ENCODE peak calls at places on chromosomes 5 and 9, in seven cellular contexts. J, V, E, M, F, C and R are unnamed samples.

GRCh38 chr5:118875131-118875530 is 113.2 kb downstream of the DTWD2 start:
- DNase-seq in J (no peak), F (no peak), C (no peak), V (no peak), M (no peak), E (no peak), R (no peak)

GRCh38 chr5:11494340-11494739 is 409.9 kb downstream of the CTNND2 start:
- DNase-seq in F (no peak), E (no peak), C (no peak), V (no peak), M (no peak), J (no peak), R (no peak)

GRCh38 chr9:107243757-107244156 is 39.3 kb upstream of the RAD23B start:
- DNase-seq in V (no peak), M (peak; percentile 87), J (no peak), E (peak; percentile 61), F (peak; percentile 83), C (peak; percentile 99), R (no peak)

GRCh38 chr5:34606101-34606500 is 50.0 kb upstream of the RAI14 start:
- DNase-seq in J (no peak), M (no peak), C (no peak), F (no peak), V (no peak), E (no peak), R (no peak)

GRCh38 chr5:123088031-123088805 is 823 bp upstream of the PRDM6 start:
- DNase-seq in V (no peak), F (no peak), J (no peak), E (no peak), C (no peak), M (no peak), R (peak; percentile 80)

GRCh38 chr5:38426493-38426892 is 130.0 kb downstream of the LIFR start:
- DNase-seq in J (no peak), C (no peak), E (no peak), F (peak; percentile 58), V (no peak), M (no peak), R (no peak)

GRCh38 chr5:23977365-23977764 is 470.0 kb downstream of the PRDM9 start:
- DNase-seq in E (no peak), F (no peak), V (no peak), M (no peak), C (no peak), J (no peak), R (no peak)

GRCh38 chr5:180156141-180156540 is 52.9 kb downstream of the RASGEF1C start:
- DNase-seq in E (no peak), M (no peak), C (no peak), F (no peak), V (no peak), J (no peak), R (peak; percentile 42)

GRCh38 chr9:111610149-111610548 is 10.7 kb upstream of the PTGR1 start:
- DNase-seq in C (no peak), V (no peak), J (no peak), M (no peak), E (no peak), F (no peak), R (no peak)

GRCh38 chr9:93268551-93269314 is 84.8 kb downstream of the WNK2 start:
- DNase-seq in M (peak; percentile 81), V (no peak), C (no peak), F (no peak), J (peak; percentile 63), E (no peak), R (peak; percentile 46)

GRCh38 chr9:112546149-112547012 is 59.8 kb downstream of the KIAA1958 start:
- DNase-seq in M (no peak), F (peak; percentile 18), J (no peak), C (no peak), V (no peak), E (no peak), R (no peak)

GRCh38 chr9:116689633-116690032 is 2.5 kb downstream of the TRIM32 start:
- DNase-seq in E (no peak), F (no peak), C (no peak), V (no peak), M (no peak), J (no peak), R (no peak)
- H3K4me3 ChIP-seq in E (no peak overlapping the region), F (no peak overlapping the region), C (no peak overlapping the region), V (no peak overlapping the region), M (no peak overlapping the region), J (no peak overlapping the region), R (no peak overlapping the region)

DNA sequence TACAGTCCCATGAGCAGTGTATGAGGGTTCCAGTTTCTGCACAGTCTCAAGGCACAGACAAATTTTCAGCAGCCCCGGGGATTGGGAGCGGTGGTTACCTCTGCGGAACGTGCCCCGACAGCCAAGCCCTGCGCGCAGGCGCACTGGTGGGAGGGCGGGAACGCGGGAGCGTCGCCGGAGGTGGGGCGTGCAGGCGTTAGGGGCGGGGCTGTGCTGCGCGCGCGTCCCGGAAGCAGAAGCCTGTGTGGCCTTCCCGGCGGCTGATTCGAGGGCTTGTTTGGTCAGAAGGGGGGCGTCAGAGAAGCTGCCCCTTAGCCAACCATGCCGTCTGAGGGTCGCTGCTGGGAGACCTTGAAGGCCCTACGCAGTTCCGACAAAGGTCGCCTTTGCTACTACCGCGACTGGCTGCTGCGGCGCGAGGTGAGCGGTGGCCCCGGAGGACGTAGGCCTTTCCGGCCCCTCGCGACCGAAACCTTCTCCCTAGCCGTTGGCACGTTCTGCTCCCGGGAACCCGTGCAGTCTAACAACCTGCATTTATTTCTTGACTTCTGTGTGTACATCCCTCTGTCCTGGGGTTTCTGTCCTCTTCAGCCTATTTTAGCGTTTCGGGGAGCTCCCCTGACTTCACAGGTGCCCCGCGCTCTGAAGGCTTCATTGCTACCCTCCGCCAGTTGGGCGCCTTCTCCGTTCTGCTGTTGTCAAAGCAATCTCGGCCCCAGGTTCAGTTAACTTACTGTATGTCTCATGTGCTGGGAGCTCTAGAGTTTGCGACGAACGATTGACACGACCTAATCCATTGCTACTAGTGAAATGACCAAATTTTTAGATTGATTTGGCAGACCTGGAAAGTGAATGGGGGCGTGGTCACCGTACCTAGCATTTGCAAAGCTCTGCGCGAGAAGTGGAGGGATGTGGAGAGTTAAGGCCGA is at the start of gene GLE1:
- DNase-seq in F (peak; percentile 86), C (peak; percentile 83), E (peak; percentile 94), V (peak; percentile 86), J (peak; percentile 97), M (peak; percentile 96), R (peak; percentile 96)
- TF ChIP-seq POLR2A in F (peak; percentile 75), C (peak; percentile 94), E (peak; percentile 91), V (no peak), J (peak; percentile 77), M (peak; percentile 82), R (peak; percentile 51)

DNA sequence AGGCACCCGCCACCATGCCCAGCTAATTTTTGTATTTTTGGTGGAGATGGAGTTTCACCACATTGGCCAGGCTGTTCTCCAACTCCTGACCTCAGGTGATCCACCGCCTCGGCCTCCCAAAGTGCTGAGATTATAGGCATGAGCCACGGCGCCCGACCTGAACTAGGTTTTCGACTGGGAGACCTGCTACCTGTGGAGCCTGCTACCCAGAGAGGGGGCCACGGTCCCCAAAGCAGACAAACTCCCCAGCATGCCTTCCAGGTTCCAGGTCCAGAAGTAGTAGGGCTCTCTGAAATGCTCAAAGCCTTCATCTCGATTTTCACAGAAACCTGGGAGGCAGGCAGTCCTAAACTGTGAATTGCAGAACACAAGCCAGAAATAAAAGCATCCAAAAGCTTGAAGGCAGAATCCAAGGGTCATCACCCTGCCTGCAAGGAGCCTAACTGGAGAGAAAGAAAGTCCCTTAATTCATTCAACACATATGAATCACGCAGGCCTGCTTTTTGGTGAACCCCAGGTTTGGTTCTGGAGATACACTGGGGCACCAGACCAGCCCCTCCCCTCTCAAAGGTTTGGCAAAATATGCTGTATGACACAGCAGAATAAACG is 4.6 kb upstream of the IRF1 start:
- DNase-seq in E (no peak), J (peak; percentile 44), F (no peak), M (peak; percentile 14), C (no peak), V (peak; percentile 13), R (peak; percentile 64)
- H3K4me3 ChIP-seq in E (peak overlapping the region; percentile 56), J (peak overlapping the region; percentile 57), F (peak overlapping the region; percentile 13), M (no peak overlapping the region), C (peak overlapping the region; percentile 85), V (peak overlapping the region; percentile 65), R (peak overlapping the region; percentile 76)

DNA sequence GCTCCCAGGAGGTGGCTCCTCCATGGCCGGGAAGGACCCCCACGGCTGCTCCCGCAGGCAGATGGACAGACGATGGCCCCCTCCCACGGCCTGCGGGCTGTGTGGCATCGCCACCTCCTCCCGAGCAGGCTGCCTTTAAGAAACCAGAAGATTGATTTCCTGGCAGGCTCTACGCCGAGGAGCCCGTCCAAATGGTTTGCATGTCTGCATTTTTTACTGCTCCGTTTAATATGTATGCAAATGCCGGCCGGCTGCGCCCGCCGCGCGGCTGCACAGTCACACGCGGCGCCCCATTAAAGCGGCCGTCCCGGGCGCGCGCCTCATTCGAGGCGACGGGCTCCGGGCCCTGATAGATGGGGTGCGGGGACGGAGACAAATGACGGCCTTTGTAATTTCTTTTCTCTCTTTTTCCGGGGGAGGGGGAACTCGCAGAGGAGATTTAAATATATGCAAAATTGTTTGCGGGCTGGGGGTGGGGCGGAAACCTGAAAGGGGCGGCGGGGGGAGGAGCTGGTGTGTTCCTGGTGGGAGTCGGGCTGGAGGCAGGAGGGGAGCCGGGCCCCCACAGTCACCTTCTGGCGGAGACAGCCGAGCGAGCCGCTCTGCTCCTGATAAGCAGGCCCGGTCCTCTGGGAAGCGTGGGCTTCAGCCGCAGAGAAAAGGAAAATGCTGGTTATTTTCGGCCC is 158.7 kb upstream of the IER5L start:
- DNase-seq in C (no peak), E (no peak), V (no peak), F (peak; percentile 55), M (peak; percentile 56), J (no peak), R (no peak)
- TF ChIP-seq POLR2A in C (no peak), E (no peak), V (no peak), F (no peak), M (no peak), J (no peak), R (no peak)

GRCh38 chr5:71533142-71533541 is 54.0 kb upstream of the MCCC2 start:
- DNase-seq in F (peak; percentile 54), M (no peak), J (no peak), C (no peak), E (no peak), V (no peak), R (no peak)

GRCh38 chr5:71533614-71534013 is 53.5 kb upstream of the MCCC2 start:
- DNase-seq in V (no peak), C (peak; percentile 15), M (no peak), J (no peak), E (peak; percentile 38), F (peak; percentile 38), R (no peak)

DNA sequence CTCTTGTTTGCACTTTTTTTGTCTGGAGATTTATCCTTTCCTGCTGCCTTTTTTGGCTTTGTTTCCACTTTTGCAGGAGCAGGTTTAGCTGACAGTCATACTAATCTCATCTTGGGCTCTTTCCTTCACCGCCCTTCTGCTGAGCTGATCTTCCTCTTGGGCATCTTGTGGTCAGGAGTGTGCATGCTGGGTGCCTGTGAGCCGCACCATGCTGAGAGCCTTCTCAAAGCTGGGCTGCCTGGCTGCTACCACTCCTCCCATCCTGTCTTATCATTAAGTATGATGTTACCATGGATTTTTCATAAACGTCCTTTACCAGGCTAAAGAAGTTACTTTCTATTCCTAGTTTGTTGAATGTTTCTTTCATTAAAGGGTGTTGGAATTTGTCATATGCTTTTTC is 49.5 kb upstream of the MCCC2 start:
- DNase-seq in E (no peak), C (no peak), M (no peak), V (no peak), J (no peak), F (no peak), R (no peak)
- H3K4me3 ChIP-seq in E (no peak overlapping the region), C (no peak overlapping the region), M (no peak overlapping the region), V (no peak overlapping the region), J (no peak overlapping the region), F (no peak overlapping the region), R (no peak overlapping the region)

GRCh38 chr5:96662725-96663513 is 743 bp downstream of the CAST start:
- DNase-seq in V (peak; percentile 90), M (peak; percentile 92), C (peak; percentile 81), F (peak; percentile 79), J (peak; percentile 98), E (peak; percentile 94), R (peak; percentile 97)
- TF ChIP-seq POLR2A in V (peak; percentile 79), M (peak; percentile 78), C (no peak), F (peak; percentile 58), J (peak; percentile 90), E (peak; percentile 73), R (peak; percentile 65)